ENCODE peak calls at places on chromosomes 6 and 20, in seven cellular contexts. S, R, F, N, H, Y and L are unnamed samples.

GRCh38 chr20:34815636-34816035 is 9.8 kb downstream of the NCOA6 start:
- DNase-seq in S (no peak), R (no peak), F (no peak), N (no peak), H (no peak), Y (no peak), L (no peak)

GRCh38 chr20:63059684-63060056 is 52.9 kb upstream of the BHLHE23 start:
- DNase-seq in S (no peak), R (no peak), F (no peak), N (no peak), H (no peak), Y (no peak), L (no peak)

GRCh38 chr6:53543341-53544010 is 1.4 kb downstream of the GCLC start:
- DNase-seq in S (no peak), R (no peak), F (no peak), N (no peak), H (no peak), Y (no peak), L (no peak)

GRCh38 chr6:69771158-69771906 is 25.5 kb downstream of the LMBRD1 start:
- DNase-seq in S (no peak), R (no peak), F (no peak), N (no peak), H (no peak), Y (no peak), L (no peak)

GRCh38 chr20:11807070-11807741 is 110.5 kb upstream of the BTBD3 start:
- DNase-seq in S (peak), R (no peak), F (no peak), N (no peak), H (no peak), Y (no peak), L (no peak)

GRCh38 chr6:166569206-166569605 is 17.3 kb downstream of the RAMACL start:
- DNase-seq in S (no peak), R (no peak), F (no peak), N (no peak), H (no peak), Y (no peak), L (no peak)

GRCh38 chr20:46283426-46283825 is 24.9 kb downstream of the CDH22 start:
- DNase-seq in S (no peak), R (peak), F (no peak), N (no peak), H (no peak), Y (no peak), L (no peak)

GRCh38 chr6:130575971-130576370 is 210.2 kb downstream of the TMEM200A start:
- DNase-seq in S (no peak), R (no peak), F (no peak), N (no peak), H (no peak), Y (no peak), L (no peak)

GRCh38 chr6:21377356-21377755 is 216.2 kb upstream of the SOX4 start:
- DNase-seq in S (no peak), R (no peak), F (no peak), N (no peak), H (no peak), Y (no peak), L (no peak)

GRCh38 chr6:133568970-133569889 is 319.7 kb upstream of the TCF21 start:
- DNase-seq in S (peak), R (peak), F (peak), N (no peak), H (peak), Y (no peak), L (no peak)

GRCh38 chr20:36454664-36455427 is 86.5 kb upstream of the MYL9 start:
- DNase-seq in S (no peak), R (no peak), F (no peak), N (peak), H (no peak), Y (peak), L (no peak)

GRCh38 chr6:89034586-89035251 is 45.8 kb upstream of the PNRC1 start:
- DNase-seq in S (no peak), R (no peak), F (no peak), N (no peak), H (peak), Y (peak), L (no peak)

GRCh38 chr20:63821824-63822223 is 9.2 kb downstream of the ZBTB46 start:
- DNase-seq in S (no peak), R (no peak), F (no peak), N (no peak), H (no peak), Y (no peak), L (no peak)

GRCh38 chr20:2840967-2841531 is 504 bp downstream of the VPS16 start:
- DNase-seq in S (peak), R (peak), F (peak), N (peak), H (peak), Y (no peak), L (peak)

GRCh38 chr6:33984466-33985332 is 161.2 kb downstream of the GRM4 start:
- DNase-seq in S (no peak), R (no peak), F (no peak), N (peak), H (no peak), Y (no peak), L (no peak)

GRCh38 chr6:29641430-29642213 is 8.6 kb upstream of the GABBR1 start:
- DNase-seq in S (no peak), R (no peak), F (no peak), N (no peak), H (no peak), Y (no peak), L (no peak)

GRCh38 chr6:138454976-138455706 is 44.2 kb downstream of the NHSL1 start:
- DNase-seq in S (peak), R (peak), F (no peak), N (peak), H (no peak), Y (peak), L (no peak)

GRCh38 chr6:100880149-100880900 is 804 bp downstream of the ASCC3 start:
- DNase-seq in S (peak), R (no peak), F (no peak), N (no peak), H (no peak), Y (no peak), L (no peak)

GRCh38 chr6:100879317-100879716 is 1.8 kb downstream of the ASCC3 start:
- DNase-seq in S (no peak), R (no peak), F (no peak), N (no peak), H (no peak), Y (no peak), L (no peak)

GRCh38 chr6:100881707-100882040 is 545 bp upstream of the ASCC3 start:
- DNase-seq in S (no peak), R (no peak), F (no peak), N (no peak), H (no peak), Y (no peak), L (no peak)

GRCh38 chr6:100883347-100883746 is 2.2 kb upstream of the ASCC3 start:
- DNase-seq in S (no peak), R (no peak), F (no peak), N (no peak), H (no peak), Y (no peak), L (no peak)

DNA sequence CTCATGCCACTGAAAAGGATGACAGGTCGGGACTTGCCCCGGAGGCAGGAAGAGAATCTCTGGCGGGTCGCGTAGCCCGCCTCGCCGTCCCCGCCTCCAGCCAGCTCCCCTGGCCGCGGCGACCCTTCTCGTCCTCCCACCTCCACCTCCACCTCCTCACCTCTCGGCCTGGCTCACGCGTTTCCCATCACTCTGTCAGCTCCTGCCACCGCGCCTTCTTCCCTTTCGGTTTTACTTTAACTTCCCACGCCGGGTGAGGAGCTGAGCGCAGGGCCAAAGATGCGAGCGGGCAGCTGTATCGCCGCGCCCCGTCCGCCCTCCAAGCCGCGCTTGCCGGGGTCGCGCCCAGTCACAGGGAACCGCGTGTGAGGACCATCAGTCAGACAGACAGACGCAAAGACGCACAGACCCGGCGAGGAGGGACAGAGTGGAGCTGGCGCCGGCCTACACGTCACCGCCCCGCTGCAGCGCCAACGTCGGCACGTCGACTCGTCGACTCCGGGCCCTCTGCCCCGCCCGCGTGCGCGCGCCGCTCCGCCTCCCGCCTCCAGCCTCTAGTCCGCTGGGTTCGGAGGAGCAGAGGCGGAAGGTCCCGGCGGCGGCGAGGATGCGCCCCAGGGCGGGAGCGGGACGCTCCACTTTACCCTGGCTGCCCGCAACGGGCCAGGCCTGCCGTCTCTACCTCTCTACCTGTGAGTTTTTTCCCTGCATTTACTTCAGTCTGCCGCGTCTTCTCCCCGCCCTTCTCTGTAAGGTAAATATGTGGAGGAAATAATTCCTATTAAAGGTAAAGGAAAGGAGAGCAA is at the start of gene ASCC3:
- DNase-seq in S (peak), R (peak), F (peak), N (peak), H (peak), Y (peak), L (peak)
- TF ChIP-seq POLR2A in S (peak), R (peak), F (peak), N (no peak), H (peak), Y (peak), L (peak)

GRCh38 chr6:26187981-26188635 is 100.9 kb downstream of the HFE start:
- DNase-seq in S (no peak), R (no peak), F (peak), N (no peak), H (peak), Y (no peak), L (no peak)
- TF ChIP-seq POLR2A in S (no peak), R (peak), F (no peak), N (no peak), H (no peak), Y (no peak), L (no peak)

GRCh38 chr20:25195962-25196700 is 619 bp downstream of the ENTPD6 start:
- DNase-seq in S (no peak), R (peak), F (no peak), N (peak), H (no peak), Y (peak), L (no peak)
- TF ChIP-seq POLR2A in S (no peak), R (no peak), F (no peak), N (no peak), H (no peak), Y (no peak), L (no peak)

DNA sequence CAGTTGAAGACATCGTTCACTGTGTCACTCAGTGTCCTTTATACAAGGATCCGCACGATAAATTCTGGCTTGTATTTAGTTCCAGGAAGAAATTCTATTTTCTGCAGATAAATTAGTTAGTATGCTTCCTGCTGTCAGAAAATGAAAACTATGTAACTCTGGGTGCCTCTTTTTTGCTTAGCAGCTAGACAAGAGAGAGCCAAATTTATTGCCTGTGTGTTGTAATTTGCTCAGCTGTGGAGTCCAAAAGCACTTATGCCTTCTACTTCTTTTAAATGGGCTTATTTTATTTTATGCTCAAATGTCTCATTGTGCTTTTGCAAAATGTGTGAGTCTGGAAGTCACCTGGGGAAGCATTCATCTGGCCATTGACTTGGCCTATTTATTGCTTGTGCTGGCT is 56.5 kb upstream of the KCNK16 start:
- DNase-seq in S (no peak), R (no peak), F (no peak), N (no peak), H (no peak), Y (no peak), L (no peak)
- TF ChIP-seq POLR2A in S (no peak), R (no peak), F (no peak), N (no peak), H (no peak), Y (no peak), L (no peak)

DNA sequence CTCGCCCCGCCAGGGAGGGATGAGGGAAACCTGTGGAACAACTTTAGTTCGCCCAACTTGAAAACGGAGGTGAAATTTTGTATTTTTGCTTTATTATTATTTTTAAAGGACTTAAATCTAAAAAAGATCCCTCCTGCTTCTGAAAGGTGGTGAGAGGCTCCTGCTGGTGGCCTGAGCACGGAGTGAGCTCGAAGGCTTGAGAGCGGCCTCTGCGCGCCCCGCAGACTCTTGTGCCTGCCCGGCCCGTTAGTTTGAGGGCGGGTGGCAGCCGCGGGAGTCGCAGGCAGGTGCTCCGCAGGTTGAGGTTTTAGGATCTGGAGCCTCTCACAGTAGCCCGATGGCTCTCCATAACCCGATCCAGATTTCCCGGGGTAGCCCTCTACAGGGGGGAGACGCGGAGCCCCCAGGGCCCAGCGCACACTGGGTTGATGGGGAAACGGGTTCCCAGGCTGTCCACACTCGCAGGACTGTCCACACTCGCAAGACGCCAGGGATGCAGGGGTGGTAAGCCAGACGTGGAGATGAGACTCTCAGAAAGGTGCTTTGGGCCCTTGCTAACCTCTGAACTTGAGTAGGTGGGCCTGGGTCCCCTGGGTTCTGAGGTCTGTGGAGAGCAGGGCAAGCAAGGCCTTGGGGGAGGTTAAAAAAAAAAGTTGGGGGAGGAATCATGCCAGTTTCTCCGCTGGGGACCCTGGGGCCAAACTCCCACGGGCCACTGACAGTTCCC is 46.3 kb upstream of the SUPT3H start:
- DNase-seq in S (no peak), R (no peak), F (no peak), N (peak), H (no peak), Y (no peak), L (no peak)
- TF ChIP-seq POLR2A in S (no peak), R (no peak), F (no peak), N (no peak), H (no peak), Y (no peak), L (no peak)

GRCh38 chr20:10671850-10672578 is 1.8 kb downstream of the JAG1 start:
- DNase-seq in S (peak), R (no peak), F (peak), N (peak), H (peak), Y (peak), L (peak)
- TF ChIP-seq POLR2A in S (peak), R (no peak), F (no peak), N (no peak), H (no peak), Y (no peak), L (no peak)

GRCh38 chr6:14784596-14785360 is 461.1 kb upstream of the JARID2 start:
- DNase-seq in S (no peak), R (no peak), F (no peak), N (no peak), H (no peak), Y (no peak), L (no peak)
- TF ChIP-seq POLR2A in S (no peak), R (no peak), F (no peak), N (no peak), H (no peak), Y (no peak), L (no peak)

DNA sequence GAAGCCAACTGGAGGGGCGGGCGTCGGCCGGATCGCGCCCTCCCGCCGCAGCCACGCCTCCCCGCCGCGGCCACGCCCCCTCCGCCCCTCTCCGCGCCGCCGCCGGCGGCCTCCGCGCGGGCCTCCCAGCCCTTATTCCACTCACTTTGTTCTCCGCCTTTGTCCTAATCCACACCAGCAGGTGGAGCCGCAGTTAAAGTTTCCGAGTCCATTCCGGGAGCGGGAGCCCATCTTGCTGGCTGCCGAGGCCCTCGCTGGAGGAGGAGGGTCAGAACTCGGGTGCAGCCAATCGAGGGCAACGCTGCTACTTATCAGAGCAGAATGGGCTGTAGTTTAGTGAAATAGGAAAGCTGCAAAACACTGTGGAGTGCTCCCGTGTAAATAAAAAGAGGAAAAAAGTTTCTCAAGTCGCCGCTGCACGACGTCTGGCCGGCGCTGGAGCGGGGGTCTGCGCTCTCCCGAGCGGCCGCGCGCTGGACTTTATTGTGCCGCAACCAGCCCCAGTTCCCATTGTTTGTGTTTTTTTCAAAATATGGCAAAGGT is at the start of gene ASF1A:
- DNase-seq in S (peak), R (peak), F (peak), N (peak), H (peak), Y (peak), L (peak)
- TF ChIP-seq POLR2A in S (peak), R (peak), F (peak), N (peak), H (peak), Y (no peak), L (peak)

GRCh38 chr6:87789900-87790290 is 87.9 kb upstream of the AKIRIN2 start:
- DNase-seq in S (no peak), R (peak), F (no peak), N (no peak), H (no peak), Y (no peak), L (no peak)

GRCh38 chr6:87791029-87791428 is 89.0 kb upstream of the AKIRIN2 start:
- DNase-seq in S (no peak), R (no peak), F (no peak), N (no peak), H (no peak), Y (no peak), L (no peak)

GRCh38 chr6:87791485-87791884 is 89.5 kb upstream of the AKIRIN2 start:
- DNase-seq in S (no peak), R (no peak), F (no peak), N (no peak), H (no peak), Y (no peak), L (no peak)

GRCh38 chr6:87793340-87793739 is 91.3 kb upstream of the AKIRIN2 start:
- DNase-seq in S (no peak), R (no peak), F (no peak), N (no peak), H (no peak), Y (no peak), L (no peak)

DNA sequence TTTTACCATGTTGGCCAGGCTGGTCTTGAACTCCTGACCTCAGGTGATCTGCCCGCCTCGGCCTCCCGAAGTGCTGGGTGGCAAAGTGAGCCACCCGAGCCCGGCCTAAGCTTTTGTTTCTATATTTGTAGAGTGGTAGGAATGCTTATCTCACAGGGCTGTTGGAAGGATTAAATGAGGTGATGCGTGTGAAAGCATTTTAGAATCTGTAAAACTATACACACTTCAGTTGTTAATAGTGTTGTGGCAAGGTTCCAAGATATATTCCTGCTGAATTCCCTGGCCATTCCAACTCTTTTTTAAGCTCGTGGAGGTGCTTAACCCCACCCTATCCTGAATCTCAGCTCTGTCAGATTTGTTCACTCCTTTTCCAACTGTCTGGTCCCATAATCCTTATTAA is 89.9 kb upstream of the AKIRIN2 start:
- DNase-seq in S (no peak), R (no peak), F (no peak), N (no peak), H (no peak), Y (no peak), L (no peak)
- TF ChIP-seq POLR2A in S (no peak), R (no peak), F (no peak), N (no peak), H (no peak), Y (no peak), L (no peak)

DNA sequence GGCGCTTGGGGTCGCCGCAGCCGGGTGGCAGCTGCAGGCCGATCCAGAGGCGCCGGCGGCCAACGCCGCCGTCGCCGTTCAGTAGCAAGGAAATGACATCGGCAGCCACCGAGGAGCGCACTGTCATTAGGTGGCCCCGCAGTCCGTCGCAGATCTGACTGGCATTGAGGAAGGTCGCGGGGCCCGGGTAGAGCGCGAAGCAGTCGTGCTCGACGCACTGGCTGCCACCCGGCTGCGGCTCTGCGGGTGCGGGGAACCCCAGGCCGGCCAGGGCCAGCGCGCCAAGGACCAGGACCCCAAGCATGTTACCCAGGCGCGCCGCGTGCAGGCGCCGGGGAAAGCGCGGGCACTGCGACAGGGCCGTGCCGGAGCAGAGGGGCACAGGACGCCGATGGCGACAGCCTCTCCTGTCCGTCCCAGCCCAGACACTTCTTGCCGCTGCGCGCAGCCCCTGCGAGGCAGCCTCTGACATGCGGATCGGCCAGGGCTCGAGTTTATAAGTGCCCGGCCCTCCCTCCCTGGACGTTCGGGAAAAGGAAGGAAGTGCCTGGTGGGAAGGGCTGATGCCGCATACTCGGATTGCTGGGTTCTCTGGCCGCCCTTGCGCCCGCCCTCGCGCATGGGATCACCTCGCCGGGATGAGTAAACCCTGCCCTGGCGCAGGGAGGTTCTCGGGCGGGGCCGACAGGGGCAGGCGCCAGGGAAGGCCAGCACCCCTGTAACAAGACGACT is at the start of gene THBD:
- DNase-seq in S (peak), R (peak), F (no peak), N (peak), H (peak), Y (no peak), L (no peak)
- TF ChIP-seq POLR2A in S (peak), R (peak), F (no peak), N (no peak), H (peak), Y (peak), L (no peak)